ENCODE peak calls at places on chromosomes 4 and X, in nine cellular contexts. C is activated effector memory CD4-positive, alpha-beta T cell treated with anti-CD3 and anti-CD28 coated beads, Interleukin-2, amount 50 U/mL, for 16 hours; O is activated naive CD8-positive, alpha-beta T cell treated with anti-CD3 and anti-CD28 coated beads for 36 hours; P is occipital lobe; X is amniotic stem cell; G is retina; Z is AG04449; V is WTC11; E is stimulated activated CD4-positive, alpha-beta T cell treated with anti-CD3 and anti-CD28 coated beads, Interleukin-12 subunit alpha, Interleukin-12 subunit beta, amount 100 ng/mL, for 24 hours. U is an unnamed sample.

GRCh38 chr4:139015948-139016451 is 419 bp downstream of the NOCT start:
- DNase-seq in C (peak), O (no peak), P (peak), X (no peak), G (peak), Z (no peak), V (no peak), E (peak), U (no peak)

GRCh38 chr4:174303687-174304086 is 20.0 kb downstream of the CEP44 start:
- DNase-seq in C (no peak), O (no peak), P (no peak), X (no peak), G (no peak), Z (no peak), V (no peak), E (no peak), U (no peak)

GRCh38 chrX:6074532-6074931 is 154.1 kb downstream of the NLGN4X start:
- DNase-seq in C (no peak), O (no peak), P (no peak), X (no peak), G (no peak), Z (no peak), V (no peak), E (no peak), U (no peak)

GRCh38 chr4:35465096-35465495 is 779.2 kb downstream of the ARAP2 start:
- DNase-seq in C (no peak), O (no peak), P (no peak), X (no peak), G (no peak), Z (no peak), V (no peak), E (no peak), U (no peak)

GRCh38 chr4:40651280-40651679 is 21.6 kb upstream of the RBM47 start:
- DNase-seq in C (no peak), O (no peak), P (no peak), X (no peak), G (no peak), Z (no peak), V (no peak), E (no peak), U (no peak)

GRCh38 chr4:385934-386707 is 48.5 kb downstream of the ZNF141 start:
- DNase-seq in C (no peak), O (no peak), P (no peak), X (no peak), G (no peak), Z (no peak), V (peak), E (no peak), U (no peak)

GRCh38 chrX:51766546-51766945 is 23.3 kb downstream of the GSPT2 start:
- DNase-seq in C (no peak), O (no peak), P (no peak), X (no peak), G (no peak), Z (no peak), V (no peak), E (no peak), U (no peak)

GRCh38 chr4:55397521-55398321 is 2.0 kb downstream of the TMEM165 start:
- DNase-seq in C (no peak), O (no peak), P (no peak), X (no peak), G (no peak), Z (peak), V (no peak), E (no peak), U (no peak)

GRCh38 chrX:16665089-16665488 is 15.1 kb downstream of the S100G start:
- DNase-seq in C (no peak), O (no peak), P (no peak), X (no peak), G (no peak), Z (no peak), V (no peak), E (no peak), U (no peak)

GRCh38 chrX:69523314-69523713 is 19.2 kb downstream of the NALF2 start:
- DNase-seq in C (no peak), O (no peak), P (no peak), X (no peak), G (no peak), Z (no peak), V (no peak), E (no peak), U (no peak)

GRCh38 chrX:9396930-9397329 is 67.9 kb upstream of the TBL1X start:
- DNase-seq in C (no peak), O (no peak), P (no peak), X (no peak), G (no peak), Z (no peak), V (no peak), E (no peak), U (no peak)

GRCh38 chrX:109954333-109954732 is 48.6 kb upstream of the TMEM164 start:
- DNase-seq in C (no peak), O (no peak), P (no peak), X (no peak), G (no peak), Z (no peak), V (no peak), E (no peak), U (no peak)

GRCh38 chr4:108849611-108850406 is 87.0 kb upstream of the ETNPPL start:
- DNase-seq in C (no peak), O (no peak), P (no peak), X (peak), G (no peak), Z (no peak), V (no peak), E (no peak), U (no peak)

GRCh38 chrX:75156537-75156945 is 458 bp upstream of the ABCB7 start:
- DNase-seq in C (no peak), O (no peak), P (no peak), X (no peak), G (peak), Z (no peak), V (no peak), E (no peak), U (no peak)

GRCh38 chr4:169279111-169279510 is 8.4 kb upstream of the SH3RF1 start:
- DNase-seq in C (no peak), O (no peak), P (no peak), X (no peak), G (no peak), Z (no peak), V (no peak), E (no peak), U (no peak)

GRCh38 chrX:145393702-145394235 is 146.5 kb downstream of the SPANXN1 start:
- DNase-seq in C (no peak), O (no peak), P (no peak), X (no peak), G (no peak), Z (no peak), V (no peak), E (no peak), U (no peak)

GRCh38 chr4:62320612-62321011 is 1120.5 kb downstream of the ADGRL3 start:
- DNase-seq in C (no peak), O (no peak), P (no peak), X (no peak), G (no peak), Z (no peak), V (no peak), E (no peak), U (no peak)

GRCh38 chr4:73166212-73166611 is 92.4 kb downstream of the ANKRD17 start:
- DNase-seq in C (no peak), O (no peak), P (no peak), X (no peak), G (no peak), Z (no peak), V (no peak), E (no peak), U (no peak)

GRCh38 chrX:38664285-38664684 is 102.9 kb downstream of the TSPAN7 start:
- DNase-seq in C (no peak), O (no peak), P (no peak), X (peak), G (peak), Z (peak), V (no peak), E (no peak), U (no peak)

GRCh38 chr4:113692809-113693411 is 68.6 kb downstream of the CAMK2D start:
- DNase-seq in C (no peak), O (no peak), P (no peak), X (no peak), G (no peak), Z (no peak), V (no peak), E (no peak), U (no peak)

GRCh38 chr4:5045099-5045498 is 6.2 kb upstream of the STK32B start:
- DNase-seq in C (no peak), O (no peak), P (no peak), X (no peak), G (no peak), Z (no peak), V (no peak), E (no peak), U (no peak)

GRCh38 chr4:165709973-165710526 is 163.0 kb upstream of the TLL1 start:
- DNase-seq in C (no peak), O (no peak), P (no peak), X (no peak), G (no peak), Z (no peak), V (no peak), E (no peak), U (no peak)

GRCh38 chr4:6826781-6827508 is 44.4 kb downstream of the KIAA0232 start:
- DNase-seq in C (no peak), O (no peak), P (no peak), X (no peak), G (no peak), Z (no peak), V (no peak), E (no peak), U (no peak)

GRCh38 chrX:117093319-117093718 is 630.5 kb upstream of the CT83 start:
- DNase-seq in C (no peak), O (no peak), P (no peak), X (no peak), G (no peak), Z (no peak), V (no peak), E (no peak), U (no peak)

GRCh38 chr4:107814758-107815552 is 9.8 kb upstream of the SGMS2 start:
- DNase-seq in C (no peak), O (no peak), P (no peak), X (no peak), G (no peak), Z (no peak), V (no peak), E (no peak), U (no peak)

GRCh38 chr4:3010998-3011397 is 47.6 kb downstream of the GRK4 start:
- DNase-seq in C (no peak), O (no peak), P (no peak), X (peak), G (no peak), Z (peak), V (no peak), E (no peak), U (no peak)

GRCh38 chrX:117274943-117275342 is 812.2 kb upstream of the CT83 start:
- DNase-seq in C (no peak), O (no peak), P (no peak), X (no peak), G (no peak), Z (no peak), V (no peak), E (no peak), U (no peak)

GRCh38 chr4:140707325-140707724 is 48.9 kb downstream of the TBC1D9 start:
- DNase-seq in C (no peak), O (no peak), P (no peak), X (no peak), G (no peak), Z (no peak), V (no peak), E (no peak), U (no peak)

GRCh38 chrX:153626025-153626633 is 20.9 kb upstream of the DUSP9 start:
- DNase-seq in C (peak), O (no peak), P (no peak), X (no peak), G (no peak), Z (no peak), V (no peak), E (no peak), U (no peak)

GRCh38 chr4:85496933-85497332 is 22.0 kb downstream of the ARHGAP24 start:
- DNase-seq in C (no peak), O (no peak), P (no peak), X (no peak), G (no peak), Z (no peak), V (no peak), E (no peak), U (no peak)

GRCh38 chrX:31499120-31499519 is 427.3 kb upstream of the FTHL17 start:
- DNase-seq in C (no peak), O (no peak), P (no peak), X (no peak), G (no peak), Z (no peak), V (no peak), E (no peak), U (no peak)

GRCh38 chr4:131644619-131645018 is 1504.5 kb upstream of the PCDH10 start:
- DNase-seq in C (no peak), O (no peak), P (no peak), X (no peak), G (no peak), Z (no peak), V (peak), E (no peak), U (no peak)

GRCh38 chr4:159002950-159003349 is 99.9 kb upstream of the RAPGEF2 start:
- DNase-seq in C (no peak), O (no peak), P (no peak), X (no peak), G (no peak), Z (no peak), V (no peak), E (no peak), U (no peak)

GRCh38 chr4:94892051-94892450 is 134.3 kb downstream of the BMPR1B start:
- DNase-seq in C (no peak), O (no peak), P (no peak), X (no peak), G (no peak), Z (no peak), V (no peak), E (no peak), U (no peak)

U was measured in T-helper 2 cell treated with Interferon-gamma antibody and Interleukin-4, amounts not matched to agents 5 μg/mL and 100 μg/mL, for 36 hours.